ENCODE peak calls at places on chromosomes 7 and 10, in seven cellular contexts. H is MV-4-11; L is NCI-H187; E is NCI-H2029; C is mesothelial cell of epicardium; M is CD4-positive, alpha-beta T cell; W is T follicular helper cell. B is an unnamed sample.

GRCh38 chr7:91128574-91129348 is 135.5 kb upstream of the FZD1 start:
- DNase-seq in M (no peak), H (no peak), C (no peak), E (no peak), W (no peak), L (no peak), B (no peak)

GRCh38 chr10:125004571-125005311 is 62.8 kb downstream of the ZRANB1 start:
- DNase-seq in M (no peak), H (no peak), E (no peak), L (no peak), W (no peak), C (no peak), B (no peak)

GRCh38 chr10:132065491-132066105 is at the start of gene JAKMIP3:
- DNase-seq in M (no peak), L (no peak), H (no peak), C (no peak), E (no peak), W (no peak), B (no peak)

GRCh38 chr7:95553939-95554338 is 42.4 kb downstream of the PDK4 start:
- DNase-seq in C (no peak), M (no peak), H (no peak), W (no peak), E (no peak), L (no peak), B (no peak)

GRCh38 chr7:116216956-116217570 is 6.7 kb downstream of the TES start:
- DNase-seq in W (no peak), E (no peak), L (no peak), H (no peak), M (no peak), C (no peak), B (no peak)

GRCh38 chr7:81140206-81140605 is 221.4 kb upstream of the SEMA3C start:
- DNase-seq in L (no peak), C (no peak), H (no peak), M (no peak), E (no peak), W (no peak), B (no peak)

GRCh38 chr7:22372863-22373262 is 15.9 kb upstream of the RAPGEF5 start:
- DNase-seq in W (no peak), E (no peak), C (no peak), L (no peak), H (no peak), M (no peak), B (no peak)

GRCh38 chr10:98367626-98368451 is 47.1 kb downstream of the PYROXD2 start:
- DNase-seq in L (peak), H (no peak), M (no peak), E (no peak), C (no peak), W (no peak), B (no peak)

GRCh38 chr7:43439631-43440401 is 143.1 kb upstream of the STK17A start:
- DNase-seq in L (peak), C (no peak), E (no peak), M (peak), W (peak), H (peak), B (peak)

GRCh38 chr10:62379394-62379793 is 5.2 kb downstream of the ZNF365 start:
- DNase-seq in E (no peak), C (no peak), H (no peak), W (no peak), M (no peak), L (no peak), B (no peak)

GRCh38 chr7:80622531-80622930 is 15.9 kb upstream of the CD36 start:
- DNase-seq in E (no peak), H (peak), C (no peak), L (no peak), M (no peak), W (no peak), B (no peak)

GRCh38 chr7:68207676-68208075 is 1211.0 kb downstream of the TYW1 start:
- DNase-seq in M (no peak), H (no peak), C (no peak), W (no peak), E (no peak), L (no peak), B (no peak)

GRCh38 chr10:132862485-132863420 is 76.8 kb upstream of the NKX6-2 start:
- DNase-seq in C (peak), H (no peak), M (no peak), E (no peak), W (no peak), L (no peak), B (no peak)

GRCh38 chr10:35890061-35890969 is 248.2 kb upstream of the FZD8 start:
- DNase-seq in E (no peak), H (no peak), W (no peak), L (no peak), C (no peak), M (no peak), B (no peak)

GRCh38 chr7:116353614-116354013 is 143.3 kb downstream of the TES start:
- DNase-seq in L (no peak), W (no peak), H (no peak), C (no peak), M (no peak), E (no peak), B (no peak)

GRCh38 chr10:5888352-5888751 is 1.3 kb downstream of the ANKRD16 start:
- DNase-seq in C (no peak), M (no peak), E (no peak), H (peak), L (no peak), W (no peak), B (peak)

GRCh38 chr10:94199565-94199964 is 163.2 kb downstream of the NOC3L start:
- DNase-seq in M (no peak), H (no peak), L (no peak), W (no peak), C (no peak), E (no peak), B (no peak)